ENCODE peak calls at places on chromosomes 1 and 21, in six cellular contexts. F is IMR-90, U is trophoblast cell, R is H9, I is H1, W is mesenchymal stem cell. M is an unnamed sample.

GRCh38 chr21:19535356-19535755 is 1131.8 kb upstream of the TMPRSS15 start:
- DNase-seq in W (no peak), U (no peak), F (no peak), I (no peak), R (no peak), M (no peak)

GRCh38 chr1:221869759-221870158 is 127.9 kb upstream of the DUSP10 start:
- DNase-seq in R (no peak), F (peak; percentile 85), U (peak; percentile 23), I (no peak), W (peak; percentile 43), M (no peak)

GRCh38 chr1:224632381-224632871 is 16.3 kb downstream of the CNIH3 start:
- DNase-seq in R (no peak), U (peak; percentile 49), W (peak; percentile 44), F (peak; percentile 94), I (no peak), M (no peak)

GRCh38 chr1:110060034-110060661 is 10.3 kb downstream of the ALX3 start:
- DNase-seq in U (peak; percentile 66), I (peak; percentile 94), F (no peak), R (peak; percentile 77), W (peak; percentile 30), M (no peak)

GRCh38 chr1:54927475-54928240 is 40.7 kb upstream of the DHCR24 start:
- DNase-seq in U (no peak), F (peak; percentile 63), R (no peak), W (peak; percentile 59), I (no peak), M (no peak)

GRCh38 chr1:47913225-47913823 is 83.9 kb downstream of the TRABD2B start:
- DNase-seq in I (no peak), R (no peak), F (no peak), U (no peak), W (no peak), M (no peak)

GRCh38 chr1:228000836-228001563 is 5.8 kb upstream of the WNT3A start:
- DNase-seq in W (no peak), F (no peak), U (no peak), I (no peak), R (no peak), M (no peak)

GRCh38 chr1:167332503-167332902 is 111.8 kb downstream of the POU2F1 start:
- DNase-seq in W (no peak), I (no peak), R (no peak), F (peak; percentile 36), U (no peak), M (no peak)

GRCh38 chr21:43938751-43939442 is 73.2 kb upstream of the TRAPPC10 start:
- DNase-seq in I (peak; percentile 96), U (peak; percentile 63), W (peak; percentile 85), F (peak; percentile 59), R (peak; percentile 87), M (peak; percentile 71)

GRCh38 chr1:95578462-95578861 is 344.5 kb downstream of the RWDD3 start:
- DNase-seq in I (no peak), W (no peak), R (no peak), U (no peak), F (no peak), M (no peak)

GRCh38 chr1:26027716-26028489 is 6.3 kb downstream of the EXTL1 start:
- DNase-seq in R (no peak), F (no peak), U (no peak), W (no peak), I (no peak), M (no peak)

GRCh38 chr1:50488876-50489275 is 65.6 kb upstream of the DMRTA2 start:
- DNase-seq in I (no peak), R (no peak), W (no peak), U (peak; percentile 4), F (peak; percentile 32), M (no peak)

GRCh38 chr1:94901841-94902240 is 25.1 kb downstream of the CNN3 start:
- DNase-seq in R (no peak), F (no peak), U (no peak), W (no peak), I (no peak), M (no peak)

GRCh38 chr1:242205622-242206489 is 207.0 kb upstream of the MAP1LC3C start:
- DNase-seq in W (no peak), U (no peak), R (no peak), I (peak; percentile 14), F (no peak), M (no peak)

GRCh38 chr1:116122955-116123757 is 12.0 kb downstream of the MAB21L3 start:
- DNase-seq in W (peak; percentile 47), F (peak; percentile 77), I (no peak), R (no peak), U (peak; percentile 65), M (no peak)

GRCh38 chr1:34657266-34657665 is 97.6 kb upstream of the GJB5 start:
- DNase-seq in U (no peak), R (no peak), W (no peak), I (no peak), F (no peak), M (no peak)

GRCh38 chr1:34668063-34668462 is 86.8 kb upstream of the GJB5 start:
- DNase-seq in U (no peak), R (no peak), W (no peak), F (no peak), I (no peak), M (no peak)

GRCh38 chr1:34657849-34658248 is 97.0 kb upstream of the GJB5 start:
- DNase-seq in U (no peak), W (no peak), R (no peak), I (no peak), F (no peak), M (no peak)

GRCh38 chr1:34663031-34663430 is 91.8 kb upstream of the GJB5 start:
- DNase-seq in U (no peak), I (no peak), R (no peak), F (no peak), W (no peak), M (no peak)
- H3K14ac ChIP-seq in U (no peak overlapping the region), I (no peak overlapping the region), R (no peak overlapping the region), F (no peak overlapping the region), W (no peak overlapping the region), M (no peak overlapping the region)

GRCh38 chr1:147837845-147838363 is 64.7 kb upstream of the GJA8 start:
- DNase-seq in U (peak; percentile 36), I (no peak), F (no peak), R (no peak), W (no peak), M (no peak)

GRCh38 chr1:147833231-147833840 is 69.3 kb upstream of the GJA8 start:
- DNase-seq in W (no peak), R (peak; percentile 71), U (peak; percentile 17), F (no peak), I (peak; percentile 53), M (no peak)

GRCh38 chr1:147837129-147837776 is 65.3 kb upstream of the GJA8 start:
- DNase-seq in F (no peak), W (no peak), R (peak; percentile 85), U (peak; percentile 99), I (peak; percentile 56), M (no peak)

GRCh38 chr1:147834810-147835209 is 67.8 kb upstream of the GJA8 start:
- DNase-seq in F (no peak), U (peak; percentile 70), W (no peak), I (no peak), R (no peak), M (no peak)

GRCh38 chr1:147834189-147834588 is 68.4 kb upstream of the GJA8 start:
- DNase-seq in F (no peak), U (no peak), I (no peak), W (no peak), R (no peak), M (no peak)
- H3K27ac ChIP-seq in F (no peak overlapping the region), U (no peak overlapping the region), I (no peak overlapping the region), W (no peak overlapping the region), R (peak overlapping the region; percentile 55), M (no peak overlapping the region)

GRCh38 chr1:175675017-175675416 is 68.4 kb downstream of the TNR start:
- DNase-seq in F (no peak), I (no peak), U (no peak), R (no peak), W (no peak), M (peak; percentile 38)
- H3K14ac ChIP-seq in F (no peak overlapping the region), I (no peak overlapping the region), U (no peak overlapping the region), R (no peak overlapping the region), W (no peak overlapping the region), M (no peak overlapping the region)

DNA sequence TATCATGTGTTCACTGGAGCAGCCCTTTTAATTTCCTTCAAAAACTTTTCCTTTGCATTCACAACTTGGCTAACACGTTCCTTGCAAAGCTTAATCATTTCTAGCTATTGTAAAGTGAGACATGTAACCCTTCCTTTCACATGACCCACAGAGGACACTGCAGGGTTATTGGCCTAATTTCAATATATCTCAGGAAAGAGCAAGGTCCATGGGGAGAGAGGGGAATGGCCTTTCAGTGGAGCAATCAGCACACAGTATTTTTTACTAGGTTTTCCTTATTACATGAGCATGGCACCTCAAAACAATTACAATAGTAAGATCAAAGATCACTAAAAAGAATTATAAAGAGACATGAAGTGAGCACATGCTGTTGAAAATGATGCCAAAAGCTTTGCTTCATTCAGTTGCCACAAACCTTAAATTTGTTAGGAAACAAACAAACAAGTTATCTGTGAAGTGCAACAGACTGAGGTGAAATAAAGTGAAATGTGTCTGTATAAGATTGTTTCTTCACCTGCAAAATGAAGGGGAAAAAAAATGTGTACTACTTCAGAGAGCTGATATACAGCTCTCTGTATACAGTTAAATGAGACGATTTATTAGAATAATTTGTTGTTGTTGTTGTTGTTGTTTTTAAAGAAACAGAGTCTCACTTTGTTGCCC is 61.5 kb downstream of the EIF4G3 start:
- DNase-seq in F (no peak), I (no peak), W (no peak), U (no peak), R (no peak), M (no peak)
- H3K27ac ChIP-seq in F (no peak overlapping the region), I (no peak overlapping the region), W (no peak overlapping the region), U (no peak overlapping the region), R (no peak overlapping the region), M (no peak overlapping the region)

GRCh38 chr1:99872063-99872462 is 21.9 kb downstream of the AGL start:
- DNase-seq in F (no peak), U (no peak), I (no peak), W (no peak), R (no peak), M (no peak)

GRCh38 chr1:99877568-99877967 is 27.4 kb downstream of the AGL start:
- DNase-seq in I (no peak), F (no peak), R (no peak), U (no peak), W (no peak), M (no peak)
- H3K14ac ChIP-seq in I (no peak overlapping the region), F (no peak overlapping the region), R (no peak overlapping the region), U (no peak overlapping the region), W (no peak overlapping the region), M (no peak overlapping the region)

GRCh38 chr1:59919742-59920141 is 6.8 kb downstream of the CYP2J2 start:
- DNase-seq in R (no peak), I (no peak), F (no peak), U (no peak), W (no peak), M (no peak)
- H3K27ac ChIP-seq in R (no peak overlapping the region), I (no peak overlapping the region), F (no peak overlapping the region), U (no peak overlapping the region), W (no peak overlapping the region), M (no peak overlapping the region)

GRCh38 chr21:32200029-32200428 is 78.8 kb downstream of the MIS18A start:
- DNase-seq in R (no peak), U (no peak), I (no peak), F (no peak), W (no peak), M (no peak)
- H3K14ac ChIP-seq in R (no peak overlapping the region), U (no peak overlapping the region), I (no peak overlapping the region), F (no peak overlapping the region), W (no peak overlapping the region), M (no peak overlapping the region)

GRCh38 chr1:106278706-106279105 is 777.8 kb upstream of the PRMT6 start:
- DNase-seq in I (no peak), W (no peak), U (no peak), F (no peak), R (no peak), M (no peak)
- H3K27ac ChIP-seq in I (no peak overlapping the region), W (no peak overlapping the region), U (no peak overlapping the region), F (no peak overlapping the region), R (no peak overlapping the region), M (no peak overlapping the region)

GRCh38 chr21:31848339-31848985 is 24.4 kb upstream of the HUNK start:
- DNase-seq in U (no peak), W (no peak), I (no peak), R (no peak), F (no peak), M (no peak)
- H3K14ac ChIP-seq in U (no peak overlapping the region), W (no peak overlapping the region), I (no peak overlapping the region), R (no peak overlapping the region), F (no peak overlapping the region), M (no peak overlapping the region)

M was measured in neuronal stem cell.